ENCODE peak calls at places on chromosomes 3 and 15, in nine cellular contexts. P, L, E, A, K, Z, J, U and D are unnamed samples. For H3K4me1, the result is how much of the 10 kb centered on the place peaks cover.

GRCh38 chr15:28955686-28956421 is 70.1 kb downstream of the APBA2 start:
- DNase-seq in E (peak), Z (peak), J (no peak), U (no peak), P (no peak), A (no peak), L (no peak), K (no peak), D (no peak)

GRCh38 chr15:67479781-67480180 is 41.1 kb upstream of the C15orf61 start:
- DNase-seq in K (no peak), P (no peak), A (peak), U (no peak), J (no peak), Z (peak), E (no peak), L (no peak), D (peak)

GRCh38 chr15:90402230-90402629 is 14.2 kb downstream of the IQGAP1 start:
- DNase-seq in K (peak), U (no peak), Z (peak), E (no peak), J (no peak), P (no peak), A (peak), L (peak), D (peak)

GRCh38 chr15:57640935-57641682 is 49.4 kb downstream of the MYZAP start:
- DNase-seq in A (peak), P (no peak), K (no peak), J (no peak), U (peak), E (peak), L (peak), Z (peak), D (peak)

GRCh38 chr3:178205750-178206149 is 330.5 kb upstream of the KCNMB2 start:
- DNase-seq in L (no peak), A (no peak), P (no peak), E (no peak), U (no peak), J (no peak), K (no peak), Z (no peak), D (peak)

GRCh38 chr3:130901463-130902204 is 7.8 kb downstream of the ATP2C1 start:
- DNase-seq in E (no peak), P (no peak), U (no peak), L (no peak), J (no peak), K (no peak), A (no peak), Z (no peak), D (no peak)

GRCh38 chr15:41935566-41936020 is 36.8 kb downstream of the EHD4 start:
- DNase-seq in U (peak), E (no peak), P (no peak), A (no peak), Z (peak), K (no peak), J (no peak), L (peak), D (no peak)

GRCh38 chr3:72247645-72248388 is 462.9 kb upstream of the PROK2 start:
- DNase-seq in L (no peak), K (no peak), J (no peak), U (no peak), E (no peak), A (no peak), P (no peak), Z (no peak), D (no peak)

GRCh38 chr15:89231832-89232231 is 10.5 kb upstream of the RLBP1 start:
- DNase-seq in K (no peak), J (no peak), E (no peak), P (no peak), Z (no peak), U (no peak), L (no peak), A (no peak), D (no peak)

GRCh38 chr3:122298239-122298638 is 26.8 kb upstream of the CSTA start:
- DNase-seq in J (no peak), L (no peak), K (no peak), Z (no peak), A (no peak), U (no peak), P (no peak), E (no peak), D (no peak)

GRCh38 chr3:128649264-128649663 is 1.4 kb downstream of the RPN1 start:
- DNase-seq in A (peak), J (no peak), E (no peak), U (no peak), K (no peak), P (no peak), Z (no peak), L (no peak), D (peak)

GRCh38 chr15:39133201-39133600 is 447.7 kb upstream of the THBS1 start:
- DNase-seq in A (no peak), Z (peak), E (no peak), K (no peak), U (no peak), P (no peak), L (peak), J (no peak), D (peak)

GRCh38 chr3:84980011-84980410 is 21.2 kb downstream of the CADM2 start:
- DNase-seq in E (no peak), P (no peak), U (no peak), L (no peak), A (no peak), Z (no peak), J (no peak), K (no peak), D (no peak)

GRCh38 chr3:159418571-159419526 is 569.8 kb upstream of the IL12A start:
- DNase-seq in E (no peak), U (no peak), K (no peak), A (no peak), Z (peak), P (no peak), J (no peak), L (peak), D (peak)

GRCh38 chr3:57227930-57228733 is 603 bp downstream of the APPL1 start:
- DNase-seq in J (peak), U (peak), K (peak), E (peak), Z (peak), A (peak), L (peak), P (no peak), D (peak)

GRCh38 chr3:124033360-124034015 is 41.6 kb upstream of the ROPN1 start:
- DNase-seq in U (no peak), L (no peak), P (no peak), E (peak), J (no peak), Z (peak), A (peak), K (peak), D (peak)

GRCh38 chr3:33808559-33808958 is 10.1 kb downstream of the PDCD6IP start:
- DNase-seq in E (no peak), P (no peak), U (no peak), Z (no peak), A (no peak), J (no peak), K (no peak), L (no peak), D (peak)

GRCh38 chr15:89888214-89888804 is 5.5 kb downstream of the AP3S2 start:
- DNase-seq in E (peak), P (no peak), Z (peak), U (no peak), J (no peak), L (peak), A (peak), K (no peak), D (peak)

GRCh38 chr3:36403661-36404060 is 23.4 kb downstream of the STAC start:
- DNase-seq in L (no peak), U (no peak), Z (no peak), E (no peak), A (no peak), P (no peak), K (no peak), J (no peak), D (peak)

GRCh38 chr3:59247402-59247841 is 197.6 kb upstream of the CFAP20DC start:
- DNase-seq in P (no peak), E (no peak), U (no peak), L (peak), J (no peak), A (no peak), Z (peak), K (no peak), D (no peak)

GRCh38 chr3:76570436-76571057 is 469.4 kb upstream of the ROBO2 start:
- DNase-seq in J (no peak), E (no peak), L (no peak), K (no peak), Z (peak), U (no peak), A (peak), P (no peak), D (peak)

GRCh38 chr3:146387566-146387965 is 81.8 kb downstream of the PLSCR2 start:
- DNase-seq in L (no peak), A (no peak), E (no peak), U (no peak), Z (no peak), J (no peak), K (no peak), P (no peak), D (no peak)

GRCh38 chr3:135326851-135327250 is 531.8 kb downstream of the EPHB1 start:
- DNase-seq in E (no peak), A (no peak), U (no peak), J (no peak), P (no peak), K (no peak), L (no peak), Z (no peak), D (no peak)

GRCh38 chr3:71309342-71309741 is 274.2 kb downstream of the FOXP1 start:
- DNase-seq in P (no peak), K (no peak), L (no peak), Z (no peak), J (peak), E (no peak), U (peak), A (no peak), D (peak)

GRCh38 chr15:59222906-59223579 is 16.4 kb downstream of the LDHAL6B start:
- DNase-seq in A (no peak), Z (no peak), K (no peak), U (no peak), E (no peak), L (no peak), J (no peak), P (no peak), D (no peak)

GRCh38 chr15:42444415-42445063 is 46.4 kb downstream of the ZNF106 start:
- DNase-seq in E (no peak), L (no peak), A (peak), Z (peak), J (no peak), K (no peak), U (no peak), P (no peak), D (peak)

GRCh38 chr15:94080416-94080815 is 150.9 kb upstream of the MCTP2 start:
- DNase-seq in K (peak), L (no peak), Z (no peak), A (peak), P (no peak), U (peak), E (peak), J (no peak), D (peak)

GRCh38 chr3:153051427-153052095 is 110.5 kb upstream of the RAP2B start:
- DNase-seq in P (no peak), U (no peak), J (no peak), L (peak), Z (peak), A (peak), E (no peak), K (no peak), D (peak)

GRCh38 chr15:67097893-67098740 is 32.7 kb downstream of the SMAD3 start:
- DNase-seq in K (peak), L (peak), U (peak), Z (peak), A (peak), E (no peak), J (peak), P (no peak), D (peak)

GRCh38 chr15:54149115-54149531 is 170.9 kb downstream of the UNC13C start:
- DNase-seq in A (no peak), L (no peak), K (no peak), E (no peak), U (no peak), Z (no peak), J (no peak), P (no peak), D (no peak)

GRCh38 chr3:101574388-101575156 is 592 bp downstream of the PCNP start:
- DNase-seq in A (peak), E (no peak), J (peak), K (peak), U (peak), P (peak), Z (peak), L (peak), D (peak)

GRCh38 chr3:122111974-122112373 is 56.8 kb downstream of the CD86 start:
- DNase-seq in Z (no peak), E (no peak), L (no peak), U (no peak), A (no peak), K (no peak), J (no peak), P (no peak), D (no peak)

GRCh38 chr3:107988464-107989156 is 102.2 kb downstream of the CD47 start:
- DNase-seq in P (peak), U (no peak), Z (peak), E (no peak), K (peak), L (peak), A (peak), J (no peak), D (peak)

GRCh38 chr3:6644070-6644929 is 216.6 kb upstream of the GRM7 start:
- DNase-seq in Z (no peak), U (no peak), K (no peak), L (no peak), J (no peak), E (no peak), P (no peak), A (no peak), D (no peak)

GRCh38 chr3:134281912-134282658 is 31.4 kb upstream of the RYK start:
- DNase-seq in P (no peak), U (no peak), L (no peak), Z (no peak), A (no peak), E (no peak), J (no peak), K (no peak), D (no peak)

GRCh38 chr3:77326586-77326985 is 286.7 kb downstream of the ROBO2 start:
- DNase-seq in J (no peak), K (no peak), A (no peak), Z (no peak), L (no peak), E (no peak), U (no peak), P (no peak), D (no peak)

GRCh38 chr15:40763801-40764765 is at the start of gene GCHFR:
- DNase-seq in L (no peak), J (peak), P (no peak), E (peak), U (no peak), Z (peak), K (peak), A (peak), D (peak)

GRCh38 chr3:71254251-71254650 is 329.3 kb downstream of the FOXP1 start:
- DNase-seq in U (no peak), P (no peak), E (no peak), J (no peak), A (no peak), Z (no peak), L (no peak), K (no peak), D (peak)

GRCh38 chr3:66452247-66453040 is 48.4 kb downstream of the LRIG1 start:
- DNase-seq in K (peak), U (no peak), L (no peak), P (no peak), Z (no peak), E (no peak), J (no peak), A (peak), D (no peak)

GRCh38 chr3:66454464-66454859 is 46.4 kb downstream of the LRIG1 start:
- DNase-seq in P (no peak), Z (no peak), J (no peak), K (no peak), A (no peak), L (no peak), E (no peak), U (no peak), D (peak)

GRCh38 chr3:66453525-66454463 is 47.0 kb downstream of the LRIG1 start:
- DNase-seq in P (no peak), A (no peak), J (no peak), E (peak), U (no peak), K (no peak), Z (no peak), L (no peak), D (no peak)

GRCh38 chr3:66449411-66449931 is 51.4 kb downstream of the LRIG1 start:
- DNase-seq in K (no peak), L (no peak), A (no peak), E (no peak), P (no peak), U (no peak), Z (no peak), J (no peak), D (no peak)

GRCh38 chr3:66450389-66451022 is 50.3 kb downstream of the LRIG1 start:
- DNase-seq in U (no peak), Z (no peak), J (no peak), L (no peak), K (peak), E (no peak), P (no peak), A (peak), D (peak)
- H3K4me1 ChIP-seq in U (under half), Z (under half), J (under half), L (under half), K (half or more), E (under half), P (half or more), A (under half), D (under half)

GRCh38 chr3:193095366-193095765 is 145.7 kb upstream of the PLAAT1 start:
- DNase-seq in U (no peak), K (no peak), L (no peak), A (no peak), J (no peak), E (no peak), Z (no peak), P (no peak), D (no peak)

GRCh38 chr3:193096076-193096475 is 144.9 kb upstream of the PLAAT1 start:
- DNase-seq in U (no peak), Z (no peak), E (no peak), P (no peak), K (no peak), L (no peak), A (no peak), J (no peak), D (no peak)
- H3K4me1 ChIP-seq in U (under half), Z (under half), E (under half), P (under half), K (under half), L (under half), A (under half), J (under half), D (under half)

GRCh38 chr3:69084668-69085542 is at the start of gene ARL6IP5:
- DNase-seq in U (peak), J (peak), A (peak), Z (peak), E (peak), K (peak), L (peak), P (peak), D (peak)

GRCh38 chr3:69086133-69086722 is 1.5 kb downstream of the ARL6IP5 start:
- DNase-seq in U (peak), E (peak), J (peak), A (peak), P (peak), K (peak), Z (peak), L (peak), D (peak)

GRCh38 chr3:69085543-69086132 is 901 bp downstream of the ARL6IP5 start:
- DNase-seq in E (peak), K (peak), Z (peak), J (no peak), P (no peak), A (no peak), U (peak), L (no peak), D (peak)

GRCh38 chr3:69088033-69088432 is 3.3 kb downstream of the ARL6IP5 start:
- DNase-seq in J (no peak), L (no peak), U (no peak), E (no peak), K (no peak), A (no peak), Z (peak), P (no peak), D (peak)

DNA sequence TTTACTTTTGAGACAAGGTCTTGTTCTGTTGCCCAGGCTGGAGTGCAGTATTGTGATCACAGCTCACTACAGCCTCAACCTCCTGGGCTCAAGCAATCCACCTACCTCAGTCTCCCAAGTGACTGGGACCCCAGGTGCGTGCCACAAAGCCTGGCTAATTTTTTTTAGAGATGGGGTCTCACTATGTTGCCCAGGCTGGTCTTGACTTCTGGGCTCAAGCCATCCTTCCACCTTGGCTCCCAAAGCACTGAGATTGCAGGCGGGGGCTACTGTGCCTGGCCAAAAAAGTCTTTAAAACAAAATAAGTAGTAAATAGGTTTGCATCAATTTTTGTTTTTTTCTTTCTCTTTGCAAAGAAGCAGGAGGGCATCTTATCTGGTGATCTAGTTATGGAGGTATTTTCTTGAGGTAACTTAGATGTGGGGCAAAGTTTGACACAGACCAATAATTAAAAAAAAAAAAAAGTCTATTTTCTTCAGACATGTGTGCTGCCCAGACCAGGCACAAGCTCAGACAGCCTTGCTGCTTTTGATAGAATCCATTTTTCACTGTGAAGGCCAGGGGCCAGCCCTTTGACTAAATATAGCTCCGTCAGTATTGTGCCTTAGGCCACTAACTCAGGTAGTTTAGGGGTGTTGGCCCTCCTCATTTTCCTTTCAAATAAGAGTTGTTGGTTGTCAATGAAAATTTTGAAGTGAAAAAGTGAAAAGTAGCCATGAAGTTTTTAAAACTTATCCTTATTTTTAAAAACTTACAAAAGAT is 2.5 kb downstream of the ARL6IP5 start:
- DNase-seq in J (no peak), E (no peak), U (no peak), P (no peak), K (no peak), Z (no peak), A (no peak), L (no peak), D (no peak)
- H3K4me1 ChIP-seq in J (half or more), E (under half), U (half or more), P (half or more), K (half or more), Z (under half), A (under half), L (half or more), D (half or more)

GRCh38 chr3:98508582-98508981 is 11.1 kb downstream of the OR5K2 start:
- DNase-seq in K (no peak), U (no peak), E (no peak), L (no peak), J (no peak), A (no peak), P (no peak), Z (no peak), D (no peak)
- H3K4me1 ChIP-seq in K (under half), U (under half), E (under half), L (under half), J (under half), A (under half), P (under half), Z (under half), D (under half)